ENCODE peak calls at places on chromosomes 2 and 18, in six cellular contexts. E, D, Y, M, R and K are unnamed samples.

GRCh38 chr2:25056391-25056821 is 14.5 kb downstream of the EFR3B start:
- DNase-seq in E (no peak), D (no peak), Y (no peak), M (no peak), R (no peak), K (no peak)

GRCh38 chr2:67579207-67579606 is 182.1 kb downstream of the ETAA1 start:
- DNase-seq in E (no peak), D (no peak), Y (no peak), M (no peak), R (no peak), K (no peak)

GRCh38 chr2:66445781-66446177 is 10.9 kb downstream of the MEIS1 start:
- DNase-seq in E (no peak), D (no peak), Y (no peak), M (no peak), R (no peak), K (no peak)

GRCh38 chr18:48018806-48019295 is 88.4 kb upstream of the SMAD2 start:
- DNase-seq in E (no peak), D (no peak), Y (no peak), M (no peak), R (no peak), K (no peak)

GRCh38 chr2:15941970-15942710 is 1.8 kb downstream of the MYCN start:
- DNase-seq in E (peak), D (no peak), Y (no peak), M (no peak), R (no peak), K (no peak)

GRCh38 chr2:125581561-125581960 is 1074.4 kb upstream of the GYPC start:
- DNase-seq in E (no peak), D (no peak), Y (no peak), M (no peak), R (no peak), K (no peak)

GRCh38 chr2:238655131-238655860 is 192.6 kb upstream of the TWIST2 start:
- DNase-seq in E (no peak), D (no peak), Y (no peak), M (no peak), R (no peak), K (no peak)

GRCh38 chr2:217854684-217855083 is 148.1 kb downstream of the TNS1 start:
- DNase-seq in E (no peak), D (no peak), Y (no peak), M (no peak), R (no peak), K (no peak)

GRCh38 chr2:62814132-62814531 is 108.6 kb downstream of the EHBP1 start:
- DNase-seq in E (no peak), D (peak), Y (no peak), M (no peak), R (no peak), K (peak)

GRCh38 chr2:36373149-36373880 is 17.7 kb downstream of the CRIM1 start:
- DNase-seq in E (no peak), D (peak), Y (no peak), M (no peak), R (no peak), K (peak)

GRCh38 chr2:240800241-240800640 is 19.8 kb downstream of the KIF1A start:
- DNase-seq in E (no peak), D (no peak), Y (no peak), M (no peak), R (no peak), K (peak)

GRCh38 chr18:58714259-58714658 is 43.0 kb downstream of the MALT1 start:
- DNase-seq in E (no peak), D (no peak), Y (no peak), M (no peak), R (no peak), K (no peak)

GRCh38 chr2:112150447-112150846 is 12.3 kb downstream of the FBLN7 start:
- DNase-seq in E (no peak), D (no peak), Y (no peak), M (no peak), R (no peak), K (peak)

GRCh38 chr2:159054985-159055384 is 86.5 kb downstream of the TANC1 start:
- DNase-seq in E (no peak), D (no peak), Y (no peak), M (no peak), R (no peak), K (no peak)

GRCh38 chr2:10385933-10386773 is 62.0 kb downstream of the ODC1 start:
- DNase-seq in E (no peak), D (peak), Y (no peak), M (no peak), R (no peak), K (peak)

GRCh38 chr2:162556996-162557395 is 213.1 kb downstream of the GCA start:
- DNase-seq in E (no peak), D (no peak), Y (no peak), M (no peak), R (no peak), K (no peak)

GRCh38 chr2:110863726-110864125 is 131.4 kb downstream of the ACOXL start:
- DNase-seq in E (no peak), D (no peak), Y (no peak), M (no peak), R (no peak), K (no peak)

GRCh38 chr2:239321596-239322413 is 79.0 kb downstream of the HDAC4 start:
- DNase-seq in E (peak), D (no peak), Y (no peak), M (no peak), R (no peak), K (no peak)

GRCh38 chr2:61471905-61472805 is 1.3 kb upstream of the USP34 start:
- DNase-seq in E (peak), D (peak), Y (no peak), M (peak), R (no peak), K (peak)

GRCh38 chr2:43594875-43595274 is 963 bp downstream of the THADA start:
- DNase-seq in E (no peak), D (no peak), Y (no peak), M (no peak), R (no peak), K (no peak)

GRCh38 chr18:35026407-35027061 is 14.7 kb upstream of the MAPRE2 start:
- DNase-seq in E (peak), D (no peak), Y (no peak), M (peak), R (no peak), K (no peak)

GRCh38 chr2:2748399-2749205 is 417.5 kb upstream of the MYT1L start:
- DNase-seq in E (no peak), D (no peak), Y (no peak), M (no peak), R (no peak), K (no peak)

GRCh38 chr2:9430316-9431293 is 7.2 kb downstream of the CPSF3 start:
- DNase-seq in E (no peak), D (no peak), Y (no peak), M (no peak), R (no peak), K (peak)

GRCh38 chr2:95344656-95345055 is 47.5 kb downstream of the KCNIP3 start:
- DNase-seq in E (no peak), D (no peak), Y (no peak), M (no peak), R (no peak), K (no peak)

GRCh38 chr2:171185941-171186340 is 25.2 kb upstream of the TLK1 start:
- DNase-seq in E (no peak), D (no peak), Y (no peak), M (no peak), R (no peak), K (peak)

GRCh38 chr2:112636605-112637288 is 9.0 kb upstream of the SLC20A1 start:
- DNase-seq in E (no peak), D (no peak), Y (no peak), M (no peak), R (no peak), K (no peak)

GRCh38 chr18:30689216-30689615 is 353.3 kb downstream of the DSC3 start:
- DNase-seq in E (no peak), D (no peak), Y (no peak), M (no peak), R (no peak), K (no peak)

GRCh38 chr2:224584768-224585204 is 377 bp downstream of the CUL3 start:
- DNase-seq in E (peak), D (peak), Y (no peak), M (peak), R (no peak), K (no peak)

GRCh38 chr2:204931562-204931961 is 386.3 kb downstream of the PARD3B start:
- DNase-seq in E (no peak), D (no peak), Y (no peak), M (no peak), R (no peak), K (peak)

GRCh38 chr2:56184500-56184996 is 758 bp downstream of the CCDC85A start:
- DNase-seq in E (no peak), D (peak), Y (no peak), M (peak), R (no peak), K (no peak)

GRCh38 chr18:14943486-14943885 is 195.5 kb downstream of the ANKRD30B start:
- DNase-seq in E (no peak), D (no peak), Y (no peak), M (no peak), R (no peak), K (no peak)

GRCh38 chr18:78459646-78460045 is 520.0 kb upstream of the SALL3 start:
- DNase-seq in E (no peak), D (no peak), Y (no peak), M (no peak), R (no peak), K (no peak)

GRCh38 chr18:59912007-59912550 is 12.3 kb downstream of the PMAIP1 start:
- DNase-seq in E (no peak), D (no peak), Y (no peak), M (no peak), R (no peak), K (no peak)

GRCh38 chr2:26942543-26943295 is 27.7 kb upstream of the MAPRE3 start:
- DNase-seq in E (peak), D (peak), Y (peak), M (peak), R (peak), K (peak)

GRCh38 chr2:20449501-20450200 is 2.8 kb downstream of the RHOB start:
- DNase-seq in E (no peak), D (peak), Y (no peak), M (no peak), R (no peak), K (peak)

GRCh38 chr2:20450201-20451108 is 3.6 kb downstream of the RHOB start:
- DNase-seq in E (peak), D (peak), Y (peak), M (no peak), R (no peak), K (peak)

GRCh38 chr2:20451761-20452499 is 5.1 kb downstream of the RHOB start:
- DNase-seq in E (no peak), D (no peak), Y (no peak), M (no peak), R (no peak), K (no peak)

GRCh38 chr2:20452551-20452950 is 5.7 kb downstream of the RHOB start:
- DNase-seq in E (no peak), D (peak), Y (no peak), M (no peak), R (no peak), K (peak)

DNA sequence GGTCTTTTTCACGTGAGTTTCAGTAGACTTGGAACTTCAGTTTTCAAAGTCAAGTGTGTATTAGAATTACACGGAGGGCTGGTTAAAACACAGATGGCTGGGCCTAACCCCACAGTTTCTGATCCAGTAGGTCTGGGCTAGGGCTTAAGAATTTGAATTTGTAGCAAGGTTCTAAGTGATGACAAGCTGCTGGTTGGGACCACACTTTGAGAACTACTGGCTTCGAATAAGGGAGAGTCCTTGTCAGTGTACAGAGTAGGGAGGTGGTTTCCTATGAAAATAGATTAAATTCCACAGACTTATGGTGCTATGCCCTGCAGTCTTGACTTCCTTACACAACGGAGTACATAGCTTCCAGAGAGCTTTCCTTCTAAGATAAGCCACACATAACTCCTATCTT is 4.5 kb downstream of the RHOB start:
- DNase-seq in E (no peak), D (no peak), Y (no peak), M (no peak), R (no peak), K (peak)
- TF ChIP-seq RAD21 in E (no peak), D (peak), Y (no peak), M (no peak), R (no peak), K (no peak)

GRCh38 chr2:12738112-12738485 is 21.4 kb downstream of the TRIB2 start:
- DNase-seq in E (no peak), D (no peak), Y (no peak), M (no peak), R (no peak), K (peak)
- TF ChIP-seq RAD21 in E (no peak), D (no peak), Y (no peak), M (no peak), R (no peak), K (no peak)

GRCh38 chr2:233329489-233330135 is 22.0 kb downstream of the SAG start:
- DNase-seq in E (no peak), D (no peak), Y (peak), M (no peak), R (no peak), K (no peak)
- TF ChIP-seq RAD21 in E (no peak), D (no peak), Y (no peak), M (peak), R (no peak), K (no peak)

GRCh38 chr2:155815275-155815674 is 517.2 kb downstream of the NR4A2 start:
- DNase-seq in E (no peak), D (no peak), Y (no peak), M (no peak), R (no peak), K (no peak)

GRCh38 chr2:155810411-155810810 is 522.1 kb downstream of the NR4A2 start:
- DNase-seq in E (no peak), D (no peak), Y (no peak), M (no peak), R (no peak), K (no peak)

DNA sequence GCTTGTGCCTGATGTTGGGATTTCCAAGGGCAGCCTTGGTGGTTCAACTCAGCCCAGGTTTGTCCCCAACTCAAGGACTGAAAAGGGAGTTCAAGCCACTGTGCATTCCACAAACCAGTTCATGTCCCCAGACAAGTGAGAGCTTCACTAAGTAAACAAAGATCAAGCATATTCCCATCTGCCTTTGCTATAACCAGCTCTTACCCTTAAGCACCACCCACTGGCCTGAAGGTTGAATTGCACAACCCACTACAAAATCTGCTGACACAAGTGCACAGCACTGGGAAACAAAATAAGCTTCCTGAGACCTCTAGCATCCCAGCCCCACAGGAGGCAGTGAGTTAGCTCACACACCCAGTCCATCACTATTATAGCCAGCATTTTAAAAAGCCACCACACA is 516.7 kb downstream of the NR4A2 start:
- DNase-seq in E (peak), D (peak), Y (peak), M (peak), R (peak), K (no peak)
- TF ChIP-seq RAD21 in E (peak), D (peak), Y (peak), M (peak), R (peak), K (no peak)

DNA sequence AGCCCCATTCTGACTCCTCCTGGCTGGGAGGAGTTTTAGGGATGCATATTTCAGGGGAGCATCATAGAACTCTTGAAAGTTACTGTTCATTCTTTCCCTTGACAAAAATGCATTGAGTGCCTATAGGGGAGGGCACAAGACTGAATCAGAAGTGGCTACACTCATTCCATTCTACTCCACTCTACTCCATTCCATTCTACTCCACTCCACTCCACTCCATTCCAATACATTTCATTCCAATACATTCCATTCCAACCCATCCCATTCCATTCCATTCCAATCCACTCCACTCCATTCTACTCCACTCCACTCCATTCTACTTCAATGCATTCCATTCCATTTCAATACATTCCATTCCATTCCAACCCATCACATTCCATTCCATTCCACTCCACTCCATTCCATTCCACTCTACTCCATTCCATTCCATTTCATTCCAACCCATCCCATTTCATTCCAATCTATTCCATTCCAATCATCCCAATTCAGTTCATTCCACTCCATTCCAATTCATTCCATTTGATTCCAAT is 110.8 kb downstream of the LOXHD1 start:
- DNase-seq in E (no peak), D (no peak), Y (no peak), M (no peak), R (no peak), K (no peak)
- TF ChIP-seq RAD21 in E (no peak), D (no peak), Y (no peak), M (no peak), R (no peak), K (no peak)